ENCODE peak calls at places on chromosomes 2 and 18, in six cellular contexts. X, W, Y, U, R and Z are unnamed samples.

GRCh38 chr2:138846216-138846821 is 66.1 kb upstream of the NXPH2 start:
- DNase-seq in R (peak), X (peak), U (no peak), Y (no peak), W (peak), Z (no peak)

GRCh38 chr2:8028981-8029380 is 652.9 kb upstream of the ID2 start:
- DNase-seq in R (peak), U (no peak), X (no peak), Y (no peak), W (no peak), Z (no peak)

GRCh38 chr18:3594760-3595241 is 144.8 kb downstream of the TGIF1 start:
- DNase-seq in X (no peak), Y (no peak), R (peak), U (peak), W (peak), Z (peak)

GRCh38 chr18:13456736-13457271 is 238.2 kb downstream of the LDLRAD4 start:
- DNase-seq in U (no peak), Y (no peak), R (no peak), W (no peak), X (no peak), Z (no peak)

GRCh38 chr2:11692966-11693521 is 23.0 kb upstream of the NTSR2 start:
- DNase-seq in X (peak), R (peak), W (peak), Y (peak), U (peak), Z (no peak)

GRCh38 chr2:169259402-169259801 is 102.9 kb downstream of the LRP2 start:
- DNase-seq in U (no peak), W (no peak), R (no peak), Y (no peak), X (no peak), Z (no peak)

GRCh38 chr2:221212105-221212504 is 360.0 kb downstream of the EPHA4 start:
- DNase-seq in Y (no peak), W (no peak), U (no peak), X (no peak), R (no peak), Z (no peak)

GRCh38 chr2:99299580-99299979 is 1.4 kb downstream of the LYG1 start:
- DNase-seq in U (no peak), R (no peak), X (no peak), W (no peak), Y (no peak), Z (no peak)

GRCh38 chr2:173749315-173749714 is 215.9 kb downstream of the SP3 start:
- DNase-seq in W (no peak), U (no peak), X (no peak), Y (no peak), R (peak), Z (no peak)

GRCh38 chr2:238493411-238493810 is 66.7 kb downstream of the ASB1 start:
- DNase-seq in W (no peak), Y (no peak), R (no peak), U (no peak), X (no peak), Z (no peak)

GRCh38 chr2:233081232-233081730 is 21.1 kb downstream of the INPP5D start:
- DNase-seq in R (no peak), W (no peak), U (peak), Y (no peak), X (no peak), Z (no peak)

GRCh38 chr2:3635171-3636008 is 22.6 kb upstream of the ALLC start:
- DNase-seq in R (no peak), Y (no peak), X (no peak), W (no peak), U (no peak), Z (peak)

GRCh38 chr2:85303780-85304531 is 23.8 kb downstream of the TGOLN2 start:
- DNase-seq in W (no peak), X (no peak), R (no peak), Y (no peak), U (no peak), Z (no peak)

GRCh38 chr18:33755918-33756590 is 178.0 kb downstream of the ASXL3 start:
- DNase-seq in U (no peak), X (peak), W (peak), R (peak), Y (no peak), Z (no peak)

GRCh38 chr2:46079996-46080560 is 217.1 kb upstream of the EPAS1 start:
- DNase-seq in U (no peak), X (no peak), Y (no peak), R (no peak), W (no peak), Z (no peak)

GRCh38 chr2:45279356-45279755 is 270.1 kb upstream of the SIX2 start:
- DNase-seq in U (no peak), X (no peak), W (no peak), Y (no peak), R (no peak), Z (no peak)

GRCh38 chr2:43106767-43107527 is 119.5 kb downstream of the ZFP36L2 start:
- DNase-seq in Y (peak), X (no peak), W (no peak), U (no peak), R (peak), Z (peak)

GRCh38 chr2:45220227-45220626 is 211.0 kb upstream of the SIX2 start:
- DNase-seq in R (peak), U (no peak), Y (no peak), X (no peak), W (peak), Z (no peak)